ENCODE peak calls at places on chromosome 10, in six cellular contexts. One of them, this sample, is unnamed.

GRCh38 chr10:89838002-89838615 is 136.7 kb downstream of the KIF20B start:
- DNase-seq in NCI-H2171 treated with DMSO at 0.1 percent for 48 hours: no peak
- DNase-seq in body of pancreas: no peak
- DNase-seq in T-helper 1 cell: no peak
- DNase-seq in heart left ventricle: no peak
- DNase-seq in hepatocyte: no peak
- DNase-seq in this sample: no peak

GRCh38 chr10:4824791-4825310 is 1.2 kb upstream of the AKR1E2 start:
- DNase-seq in body of pancreas: no peak
- DNase-seq in T-helper 1 cell: no peak
- DNase-seq in hepatocyte: no peak
- DNase-seq in heart left ventricle: no peak
- DNase-seq in NCI-H2171 treated with DMSO at 0.1 percent for 48 hours: no peak
- DNase-seq in this sample: no peak

GRCh38 chr10:4701016-4701415 is 125.0 kb upstream of the AKR1E2 start:
- DNase-seq in NCI-H2171 treated with DMSO at 0.1 percent for 48 hours: no peak
- DNase-seq in T-helper 1 cell: no peak
- DNase-seq in body of pancreas: no peak
- DNase-seq in heart left ventricle: no peak
- DNase-seq in hepatocyte: no peak
- DNase-seq in this sample: no peak

GRCh38 chr10:12768156-12768731 is 233.3 kb downstream of the CCDC3 start:
- DNase-seq in hepatocyte: no peak
- DNase-seq in body of pancreas: no peak
- DNase-seq in NCI-H2171 treated with DMSO at 0.1 percent for 48 hours: no peak
- DNase-seq in heart left ventricle: no peak
- DNase-seq in T-helper 1 cell: no peak
- DNase-seq in this sample: no peak

GRCh38 chr10:90906596-90906995 is 14.3 kb downstream of the ANKRD1 start:
- DNase-seq in T-helper 1 cell: no peak
- DNase-seq in heart left ventricle: no peak
- DNase-seq in NCI-H2171 treated with DMSO at 0.1 percent for 48 hours: no peak
- DNase-seq in body of pancreas: no peak
- DNase-seq in hepatocyte: no peak
- DNase-seq in this sample: no peak

GRCh38 chr10:61835909-61836232 is 65.6 kb upstream of the ARID5B start:
- DNase-seq in T-helper 1 cell: no peak
- DNase-seq in body of pancreas: no peak
- DNase-seq in heart left ventricle: no peak
- DNase-seq in NCI-H2171 treated with DMSO at 0.1 percent for 48 hours: no peak
- DNase-seq in hepatocyte: no peak
- DNase-seq in this sample: no peak

GRCh38 chr10:79435271-79436065 is 10.0 kb downstream of the ZCCHC24 start:
- DNase-seq in T-helper 1 cell: no peak
- DNase-seq in heart left ventricle: peak; percentile 64
- DNase-seq in NCI-H2171 treated with DMSO at 0.1 percent for 48 hours: no peak
- DNase-seq in hepatocyte: no peak
- DNase-seq in body of pancreas: no peak
- DNase-seq in this sample: no peak

GRCh38 chr10:42926831-42927230 is 144.2 kb downstream of the BMS1 start:
- DNase-seq in heart left ventricle: no peak
- DNase-seq in body of pancreas: peak; percentile 27
- DNase-seq in NCI-H2171 treated with DMSO at 0.1 percent for 48 hours: peak; percentile 3
- DNase-seq in T-helper 1 cell: no peak
- DNase-seq in hepatocyte: peak; percentile 47
- DNase-seq in this sample: no peak

GRCh38 chr10:103765981-103766380 is 89.4 kb downstream of the SH3PXD2A start:
- DNase-seq in NCI-H2171 treated with DMSO at 0.1 percent for 48 hours: no peak
- DNase-seq in hepatocyte: no peak
- DNase-seq in body of pancreas: peak; percentile 48
- DNase-seq in T-helper 1 cell: peak; percentile 55
- DNase-seq in heart left ventricle: peak; percentile 46
- DNase-seq in this sample: peak; percentile 65